ENCODE peak calls at places on chromosomes 7 and 10, in nine cellular contexts. W is GM23338, C is Panc1, J is spleen, F is stomach, N is HCT116, K is sigmoid colon, V is esophagus muscularis mucosa, B is upper lobe of left lung. T is an unnamed sample. For H3K4me1, the result is how much of the 10 kb centered on the place peaks cover.

GRCh38 chr10:117163061-117163953 is 25.2 kb upstream of the VAX1 start:
- DNase-seq in W (peak), C (no peak), J (no peak), F (no peak), N (no peak), K (no peak), V (no peak), B (peak), T (no peak)

GRCh38 chr10:974038-974784 is 14.0 kb upstream of the GTPBP4 start:
- DNase-seq in W (no peak), C (no peak), J (no peak), F (peak), N (no peak), K (no peak), V (no peak), B (no peak), T (no peak)

GRCh38 chr7:66050990-66051424 is 24.6 kb upstream of the ASL start:
- DNase-seq in W (no peak), C (no peak), J (no peak), F (peak), N (no peak), K (no peak), V (no peak), B (no peak), T (no peak)

GRCh38 chr7:96977445-96977844 is 27.9 kb upstream of the DLX6 start:
- DNase-seq in W (no peak), C (no peak), J (no peak), F (no peak), N (no peak), K (no peak), V (peak), B (no peak), T (no peak)

GRCh38 chr7:95596183-95597135 is at the start of gene PDK4:
- DNase-seq in W (peak), C (peak), J (peak), F (peak), N (peak), K (peak), V (peak), B (peak), T (peak)

GRCh38 chr10:117217196-117217761 is 20.0 kb downstream of the KCNK18 start:
- DNase-seq in W (peak), C (no peak), J (peak), F (no peak), N (no peak), K (peak), V (no peak), B (no peak), T (peak)

GRCh38 chr10:22500567-22501369 is 155.5 kb downstream of the SPAG6 start:
- DNase-seq in W (no peak), C (no peak), J (no peak), F (no peak), N (no peak), K (no peak), V (peak), B (no peak), T (no peak)

GRCh38 chr10:133235891-133236321 is 1.7 kb upstream of the VENTX start:
- DNase-seq in W (peak), C (no peak), J (no peak), F (no peak), N (no peak), K (no peak), V (no peak), B (peak), T (no peak)

GRCh38 chr7:137579913-137580640 is 236.5 kb upstream of the PTN start:
- DNase-seq in W (no peak), C (peak), J (no peak), F (no peak), N (no peak), K (no peak), V (no peak), B (no peak), T (no peak)

DNA sequence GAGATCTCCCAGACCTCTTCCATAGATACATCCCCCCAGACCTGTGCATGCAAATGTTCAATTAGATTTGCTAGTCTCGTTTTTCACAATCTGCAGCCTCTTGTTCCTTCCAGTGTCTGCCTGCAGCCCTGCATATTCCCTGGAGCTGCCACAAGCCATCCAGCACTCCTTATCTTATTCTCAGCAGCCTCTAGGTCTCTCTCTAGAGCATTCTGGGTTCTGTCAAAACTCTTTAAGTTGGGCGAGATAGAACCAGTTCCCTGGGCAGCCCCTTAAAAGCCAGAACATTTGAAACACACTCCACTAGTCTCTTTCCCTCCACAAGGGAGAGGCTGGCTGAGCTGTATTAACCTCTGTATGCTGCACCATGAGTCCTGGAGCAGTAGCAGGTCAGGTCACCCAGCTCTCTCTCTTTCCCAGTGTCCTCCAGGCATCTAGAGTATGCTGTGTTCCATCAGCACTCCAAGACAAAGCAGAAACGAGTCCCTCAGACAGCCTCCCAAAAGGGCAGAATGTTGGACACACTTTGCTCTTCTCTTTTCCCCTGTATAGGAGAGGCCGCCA is 20.6 kb upstream of the MCM10 start:
- DNase-seq in W (no peak), C (no peak), J (no peak), F (no peak), N (no peak), K (no peak), V (no peak), B (no peak), T (no peak)
- TF ChIP-seq POLR2AphosphoS5 in W (no peak), C (no peak), J (no peak), F (no peak), N (no peak), K (no peak), V (no peak), B (no peak), T (no peak)

GRCh38 chr10:102620138-102620591 is 24.1 kb upstream of the TRIM8 start:
- DNase-seq in W (no peak), C (no peak), J (no peak), F (no peak), N (no peak), K (peak), V (no peak), B (no peak), T (peak)

GRCh38 chr10:102621418-102622325 is 22.6 kb upstream of the TRIM8 start:
- DNase-seq in W (no peak), C (no peak), J (no peak), F (no peak), N (no peak), K (peak), V (no peak), B (no peak), T (no peak)

GRCh38 chr10:102617816-102618215 is 26.5 kb upstream of the TRIM8 start:
- DNase-seq in W (no peak), C (no peak), J (no peak), F (no peak), N (no peak), K (no peak), V (no peak), B (no peak), T (no peak)

GRCh38 chr10:102619281-102619981 is 24.8 kb upstream of the TRIM8 start:
- DNase-seq in W (no peak), C (no peak), J (no peak), F (no peak), N (no peak), K (no peak), V (no peak), B (no peak), T (no peak)

GRCh38 chr10:102620615-102621417 is 23.5 kb upstream of the TRIM8 start:
- DNase-seq in W (no peak), C (no peak), J (no peak), F (no peak), N (no peak), K (peak), V (no peak), B (no peak), T (no peak)
- H3K4me1 ChIP-seq in W (under half), C (under half), J (under half), F (under half), N (under half), K (half or more), V (half or more), B (half or more), T (under half)

GRCh38 chr7:17646181-17646956 is 293.9 kb downstream of the SNX13 start:
- DNase-seq in W (peak), C (peak), J (no peak), F (no peak), N (no peak), K (no peak), V (no peak), B (no peak), T (no peak)

GRCh38 chr7:17651296-17651695 is 289.0 kb downstream of the SNX13 start:
- DNase-seq in W (no peak), C (no peak), J (no peak), F (no peak), N (no peak), K (no peak), V (no peak), B (no peak), T (no peak)

GRCh38 chr7:17654940-17655339 is 285.4 kb downstream of the SNX13 start:
- DNase-seq in W (no peak), C (no peak), J (no peak), F (no peak), N (no peak), K (no peak), V (no peak), B (no peak), T (no peak)

DNA sequence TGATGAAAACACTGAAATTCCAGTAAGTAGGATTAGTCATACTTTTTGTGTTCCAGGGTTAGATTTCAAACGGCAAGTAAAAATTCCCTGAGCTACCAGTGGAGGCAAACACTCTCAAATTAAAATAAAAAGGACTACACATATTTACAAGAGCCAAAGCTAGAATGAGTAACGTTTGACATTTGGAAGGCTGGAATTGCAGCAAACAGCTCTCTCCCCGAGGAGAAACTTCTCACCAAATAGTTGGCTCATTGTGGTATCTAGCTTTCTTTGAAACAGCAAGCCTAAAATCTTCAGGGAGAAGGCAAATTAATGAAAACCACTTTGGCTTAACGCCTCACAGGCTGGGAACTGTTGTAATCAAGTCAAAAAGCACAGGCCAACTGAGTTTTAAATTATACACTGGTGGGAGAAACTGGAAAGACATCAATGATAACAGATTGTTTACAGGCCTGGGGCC is 288.3 kb downstream of the SNX13 start:
- DNase-seq in W (no peak), C (no peak), J (no peak), F (no peak), N (no peak), K (peak), V (no peak), B (no peak), T (no peak)
- TF ChIP-seq POLR2AphosphoS5 in W (no peak), C (no peak), J (no peak), F (no peak), N (no peak), K (peak), V (peak), B (no peak), T (no peak)

GRCh38 chr10:131930150-131930549 is 29.3 kb downstream of the PPP2R2D start:
- DNase-seq in W (no peak), C (no peak), J (peak), F (peak), N (no peak), K (peak), V (no peak), B (no peak), T (no peak)
- H3K4me1 ChIP-seq in W (under half), C (under half), J (under half), F (under half), N (under half), K (under half), V (half or more), B (under half), T (under half)

DNA sequence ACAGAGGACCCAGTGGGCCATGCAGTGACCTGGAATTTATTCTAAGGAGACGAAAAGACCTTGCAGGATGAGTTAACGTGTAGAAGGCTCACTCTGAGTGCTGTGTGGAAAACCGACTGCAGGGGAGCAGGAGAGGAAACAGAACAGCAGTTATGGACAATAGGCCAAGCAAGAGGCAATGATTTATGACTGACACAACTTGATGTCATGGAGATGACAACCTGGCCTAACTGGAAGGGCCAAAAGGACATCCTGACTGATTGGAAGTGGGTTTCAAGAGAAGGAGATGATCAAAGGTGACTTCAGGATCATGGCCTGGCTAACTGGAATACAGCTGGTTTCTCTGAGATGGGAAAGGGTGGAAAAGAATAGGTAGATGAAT is 70.2 kb upstream of the RAPGEF5 start:
- DNase-seq in W (no peak), C (no peak), J (no peak), F (no peak), N (no peak), K (no peak), V (peak), B (no peak), T (no peak)
- TF ChIP-seq POLR2AphosphoS5 in W (no peak), C (no peak), J (no peak), F (no peak), N (no peak), K (no peak), V (no peak), B (no peak), T (no peak)

DNA sequence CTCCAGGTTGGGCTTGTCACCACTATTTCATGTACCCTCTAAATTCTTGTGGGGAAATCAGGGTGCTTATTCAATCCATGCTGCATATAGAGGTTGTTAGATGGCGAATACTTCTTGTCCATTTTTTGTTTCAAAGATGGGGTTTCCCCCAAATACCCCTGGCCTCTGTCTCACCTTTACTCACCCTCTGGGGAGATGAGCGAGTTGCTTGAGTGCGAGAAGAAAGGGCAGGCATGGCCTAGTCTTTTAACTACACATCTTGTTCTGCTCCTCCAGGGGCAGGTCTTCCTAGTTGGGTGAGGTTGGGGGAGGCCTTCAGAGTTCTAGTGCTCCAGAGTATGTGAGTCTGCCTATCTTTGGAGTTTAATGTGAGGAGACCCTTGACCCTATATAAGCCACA is 46.2 kb downstream of the HHEX start:
- DNase-seq in W (no peak), C (no peak), J (no peak), F (no peak), N (no peak), K (no peak), V (no peak), B (no peak), T (no peak)
- H3K4me1 ChIP-seq in W (under half), C (under half), J (under half), F (under half), N (under half), K (under half), V (under half), B (under half), T (under half)